ENCODE peak calls at places on chromosomes 7 and 10, in six cellular contexts. W is SK-N-SH, J is neural progenitor cell, A is endothelial cell of umbilical vein, S is fibroblast of lung, C is astrocyte. M is an unnamed sample.

GRCh38 chr10:3887885-3888476 is 103.0 kb upstream of the KLF6 start:
- DNase-seq in W (no peak), J (peak; percentile 76), A (peak; percentile 97), S (peak; percentile 78), C (peak; percentile 95), M (peak; percentile 41)

GRCh38 chr7:135257790-135258189 is 24.2 kb downstream of the STRA8 start:
- DNase-seq in W (no peak), J (no peak), A (no peak), S (no peak), C (no peak), M (no peak)

GRCh38 chr7:92836489-92837213 is at the start of gene CDK6:
- DNase-seq in W (peak; percentile 79), J (peak; percentile 72), A (peak; percentile 66), S (peak; percentile 60), C (peak; percentile 61), M (peak; percentile 29)

GRCh38 chr7:132771301-132771730 is 195.0 kb upstream of the PLXNA4 start:
- DNase-seq in W (no peak), J (no peak), A (no peak), S (no peak), C (no peak), M (no peak)

GRCh38 chr7:130912086-130912909 is 178.3 kb upstream of the KLF14 start:
- DNase-seq in W (no peak), J (no peak), A (peak; percentile 81), S (peak; percentile 84), C (peak; percentile 89), M (no peak)

GRCh38 chr7:95397381-95397780 is 1.2 kb upstream of the PON3 start:
- DNase-seq in W (no peak), J (no peak), A (no peak), S (no peak), C (no peak), M (no peak)

GRCh38 chr7:113099284-113099919 is 12.8 kb upstream of the GPR85 start:
- DNase-seq in W (no peak), J (no peak), A (no peak), S (no peak), C (no peak), M (no peak)

GRCh38 chr7:21407806-21408480 is 19.9 kb upstream of the SP4 start:
- DNase-seq in W (no peak), J (no peak), A (no peak), S (no peak), C (no peak), M (no peak)

DNA sequence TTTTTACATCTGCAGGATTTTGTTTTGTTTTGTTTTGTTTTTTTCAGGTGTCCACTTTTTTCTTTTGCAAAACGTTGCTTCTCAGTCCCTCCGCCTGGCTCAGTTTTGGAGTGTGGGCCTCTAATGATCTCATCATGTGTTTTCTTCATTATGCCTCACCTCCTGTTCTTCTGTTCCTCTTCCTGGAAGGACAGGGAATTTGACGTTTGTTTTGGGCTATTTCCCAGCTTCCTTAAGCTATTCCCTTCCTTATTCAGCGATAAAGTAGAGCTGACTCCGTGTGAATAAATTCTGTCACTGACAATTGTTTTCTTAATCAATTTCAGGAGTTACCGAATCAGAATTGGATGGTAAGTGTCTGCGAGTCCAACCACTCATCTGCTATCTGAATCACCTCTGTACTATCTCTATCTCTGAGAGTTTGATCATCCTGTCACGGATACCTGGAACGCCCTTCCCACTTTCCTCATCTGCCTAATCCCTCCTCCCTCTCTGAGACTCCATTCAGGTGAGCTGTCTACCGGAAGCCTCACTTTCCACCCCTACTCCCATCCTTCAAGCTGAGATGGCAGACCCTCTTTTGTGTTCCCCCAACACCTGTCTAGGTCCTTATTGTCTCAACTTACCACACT is 218.4 kb downstream of the GATA3 start:
- DNase-seq in W (no peak), J (no peak), A (peak; percentile 4), S (no peak), C (no peak), M (no peak)
- H3K9ac ChIP-seq in W (no peak overlapping the region), J (no peak overlapping the region), A (no peak overlapping the region), S (no peak overlapping the region), C (no peak overlapping the region), M (no peak overlapping the region)

GRCh38 chr7:63071396-63071795 is 927.3 kb upstream of the ZNF722 start:
- DNase-seq in W (no peak), J (no peak), A (no peak), S (no peak), C (no peak), M (no peak)
- H3K9me3 ChIP-seq in W (no peaks in the 10 kb centered on the region), J (peaks cover 47% of the 10 kb centered on the region), A (no peaks in the 10 kb centered on the region), S (no peaks in the 10 kb centered on the region), C (peaks cover 21% of the 10 kb centered on the region), M (no peaks in the 10 kb centered on the region)

DNA sequence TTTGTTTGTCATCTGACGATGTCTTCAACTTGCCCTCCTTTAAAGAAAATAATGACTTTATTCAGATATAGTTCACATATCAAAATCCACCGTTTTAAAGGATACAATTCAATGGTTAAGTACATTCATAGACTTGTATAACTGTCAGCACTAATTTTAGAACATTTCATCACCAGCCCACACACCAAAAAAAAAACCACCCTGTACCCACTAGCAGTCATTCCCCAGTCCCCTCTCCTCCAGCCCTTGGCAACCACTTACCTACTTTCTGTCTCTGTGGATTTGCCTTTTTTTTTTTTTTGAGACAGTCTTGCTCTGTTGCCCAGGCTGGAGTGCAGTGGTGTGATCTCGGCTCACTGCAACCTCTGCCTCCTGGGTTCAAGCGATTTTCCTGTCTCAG is 5.3 kb upstream of the HILPDA start:
- DNase-seq in W (no peak), J (no peak), A (no peak), S (no peak), C (peak; percentile 7), M (no peak)
- H3K9ac ChIP-seq in W (no peak overlapping the region), J (no peak overlapping the region), A (no peak overlapping the region), S (no peak overlapping the region), C (no peak overlapping the region), M (no peak overlapping the region)

GRCh38 chr7:158406364-158406763 is 181.3 kb downstream of the PTPRN2 start:
- DNase-seq in W (no peak), J (no peak), A (no peak), S (no peak), C (no peak), M (no peak)

GRCh38 chr7:158405324-158405723 is 182.3 kb downstream of the PTPRN2 start:
- DNase-seq in W (no peak), J (no peak), A (no peak), S (no peak), C (no peak), M (no peak)

GRCh38 chr7:158407581-158408331 is 179.9 kb downstream of the PTPRN2 start:
- DNase-seq in W (peak; percentile 74), J (peak; percentile 74), A (no peak), S (peak; percentile 24), C (peak; percentile 3), M (peak; percentile 44)

GRCh38 chr7:158409120-158409519 is 178.5 kb downstream of the PTPRN2 start:
- DNase-seq in W (no peak), J (no peak), A (no peak), S (no peak), C (no peak), M (no peak)

GRCh38 chr7:158406817-158407216 is 180.8 kb downstream of the PTPRN2 start:
- DNase-seq in W (no peak), J (no peak), A (no peak), S (no peak), C (no peak), M (no peak)
- H3K9me3 ChIP-seq in W (no peaks in the 10 kb centered on the region), J (no peaks in the 10 kb centered on the region), A (peaks cover 9% of the 10 kb centered on the region), S (no peaks in the 10 kb centered on the region), C (no peaks in the 10 kb centered on the region), M (no peaks in the 10 kb centered on the region)

GRCh38 chr10:110357871-110358270 is 53.2 kb upstream of the SMNDC1 start:
- DNase-seq in W (no peak), J (no peak), A (no peak), S (no peak), C (no peak), M (no peak)

GRCh38 chr10:110358869-110359629 is 54.3 kb upstream of the SMNDC1 start:
- DNase-seq in W (no peak), J (no peak), A (no peak), S (no peak), C (peak; percentile 58), M (no peak)

GRCh38 chr10:110356628-110357245 is 52.0 kb upstream of the SMNDC1 start:
- DNase-seq in W (no peak), J (no peak), A (no peak), S (peak; percentile 91), C (peak; percentile 95), M (no peak)

GRCh38 chr10:110357252-110357780 is 52.6 kb upstream of the SMNDC1 start:
- DNase-seq in W (no peak), J (no peak), A (no peak), S (peak; percentile 97), C (peak; percentile 98), M (no peak)

DNA sequence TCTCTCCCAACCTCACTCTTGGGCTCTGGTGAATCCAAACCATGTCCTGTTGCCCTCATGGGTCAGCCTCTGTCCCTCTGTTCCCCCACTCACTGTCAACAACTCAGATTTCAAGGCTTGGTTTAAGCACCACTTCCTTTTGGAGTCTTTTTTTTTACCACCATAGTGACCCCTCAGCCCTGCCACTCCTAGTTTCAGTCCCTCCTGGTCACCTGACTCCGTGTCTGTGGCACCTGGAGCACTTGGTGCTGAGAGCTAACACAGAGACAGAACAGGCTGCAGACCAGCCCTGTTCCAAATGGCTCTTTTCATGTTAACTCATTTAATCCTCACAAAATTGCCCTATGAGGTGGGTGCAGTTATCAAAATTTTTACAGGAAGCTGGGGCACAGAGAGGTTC is 53.6 kb upstream of the SMNDC1 start:
- DNase-seq in W (no peak), J (no peak), A (no peak), S (no peak), C (no peak), M (no peak)
- H3K9ac ChIP-seq in W (no peak overlapping the region), J (no peak overlapping the region), A (no peak overlapping the region), S (no peak overlapping the region), C (no peak overlapping the region), M (no peak overlapping the region)

M was measured in neuronal stem cell.